ENCODE peak calls at places on chromosomes 2 and 18, in eight cellular contexts. A is HepG2; C is CD8-positive, alpha-beta memory T cell; J is Kasumi-1; M is iPS-NIHi11; Q is C1 segment of cervical spinal cord; T is effector memory CD8-positive, alpha-beta T cell; R is IMR-90. U is an unnamed sample.

GRCh38 chr2:27075219-27075871 is 3.1 kb upstream of the EMILIN1 start:
- DNase-seq in A (no peak), C (peak), J (peak), M (no peak), Q (no peak), T (peak), R (peak), U (no peak)

GRCh38 chr2:152613235-152613634 is 104.0 kb downstream of the PRPF40A start:
- DNase-seq in A (no peak), C (no peak), J (peak), M (no peak), Q (no peak), T (no peak), R (peak), U (no peak)

GRCh38 chr2:219002395-219003266 is 9.4 kb upstream of the CRYBA2 start:
- DNase-seq in A (peak), C (no peak), J (no peak), M (peak), Q (no peak), T (peak), R (no peak), U (peak)

GRCh38 chr2:202782930-202783558 is 88.5 kb downstream of the ICA1L start:
- DNase-seq in A (no peak), C (no peak), J (no peak), M (no peak), Q (no peak), T (no peak), R (no peak), U (no peak)

GRCh38 chr18:26617151-26617554 is 68.8 kb upstream of the KCTD1 start:
- DNase-seq in A (peak), C (no peak), J (no peak), M (no peak), Q (no peak), T (no peak), R (peak), U (no peak)

GRCh38 chr18:10015941-10016819 is 102.4 kb downstream of the VAPA start:
- DNase-seq in A (no peak), C (no peak), J (no peak), M (peak), Q (no peak), T (no peak), R (peak), U (no peak)

GRCh38 chr2:160257015-160257741 is 57.1 kb upstream of the ITGB6 start:
- DNase-seq in A (no peak), C (no peak), J (no peak), M (peak), Q (no peak), T (no peak), R (no peak), U (no peak)

GRCh38 chr2:224736227-224736626 is 20.1 kb upstream of the CCDC195 start:
- DNase-seq in A (no peak), C (no peak), J (no peak), M (no peak), Q (no peak), T (no peak), R (no peak), U (no peak)

GRCh38 chr2:35099345-35099744 is 1256.2 kb upstream of the CRIM1 start:
- DNase-seq in A (no peak), C (no peak), J (no peak), M (no peak), Q (no peak), T (no peak), R (no peak), U (no peak)

GRCh38 chr2:61689526-61689925 is 151.4 kb upstream of the XPO1 start:
- DNase-seq in A (no peak), C (no peak), J (no peak), M (no peak), Q (no peak), T (no peak), R (peak), U (no peak)

GRCh38 chr2:19929226-19929625 is 27.4 kb upstream of the TTC32 start:
- DNase-seq in A (no peak), C (no peak), J (no peak), M (no peak), Q (no peak), T (no peak), R (no peak), U (no peak)

GRCh38 chr2:142849818-142850217 is 27.6 kb upstream of the KYNU start:
- DNase-seq in A (no peak), C (no peak), J (no peak), M (no peak), Q (no peak), T (no peak), R (no peak), U (no peak)

GRCh38 chr2:73293534-73294171 is at the start of gene EGR4:
- DNase-seq in A (peak), C (peak), J (peak), M (peak), Q (peak), T (peak), R (peak), U (peak)

GRCh38 chr2:109560265-109560664 is 53.5 kb downstream of the SEPTIN10 start:
- DNase-seq in A (no peak), C (no peak), J (no peak), M (no peak), Q (no peak), T (no peak), R (peak), U (no peak)

GRCh38 chr2:211014376-211014775 is 458.0 kb downstream of the CPS1 start:
- DNase-seq in A (peak), C (no peak), J (no peak), M (no peak), Q (no peak), T (no peak), R (no peak), U (no peak)

GRCh38 chr2:106158871-106159270 is 35.2 kb downstream of the UXS1 start:
- DNase-seq in A (no peak), C (peak), J (no peak), M (no peak), Q (no peak), T (peak), R (no peak), U (no peak)

U was measured in HEK293T.